ENCODE peak calls at places on chromosome 22, in seven cellular contexts. X is A172; G is stimulated activated CD4-positive, alpha-beta T cell treated with anti-CD3 and anti-CD28 coated beads, Interleukin-15, amount 100 ng/mL, for 24 hours; M is HCT116; N is mesenteric fat pad; P is type B pancreatic cell; E is CD8-positive, alpha-beta memory T cell. R is an unnamed sample.

GRCh38 chr22:50490531-50491308 is 4.1 kb downstream of the MIOX start:
- DNase-seq in X (no peak), G (peak), M (no peak), N (no peak), P (no peak), E (no peak), R (no peak)

GRCh38 chr22:17911887-17912286 is 112.5 kb downstream of the MICAL3 start:
- DNase-seq in X (no peak), G (no peak), M (no peak), N (no peak), P (no peak), E (no peak), R (no peak)

GRCh38 chr22:38120359-38121110 is 10.1 kb upstream of the BAIAP2L2 start:
- DNase-seq in X (no peak), G (no peak), M (no peak), N (no peak), P (no peak), E (no peak), R (no peak)

GRCh38 chr22:38730411-38730871 is 24.7 kb downstream of the GTPBP1 start:
- DNase-seq in X (no peak), G (no peak), M (no peak), N (no peak), P (no peak), E (no peak), R (no peak)

GRCh38 chr22:32542332-32543019 is 67.9 kb downstream of the FBXO7 start:
- DNase-seq in X (no peak), G (no peak), M (no peak), N (peak), P (no peak), E (no peak), R (no peak)

GRCh38 chr22:22185844-22186499 is 58.6 kb upstream of the VPREB1 start:
- DNase-seq in X (no peak), G (no peak), M (no peak), N (no peak), P (no peak), E (no peak), R (no peak)

GRCh38 chr22:29343313-29343805 is 27.9 kb upstream of the RASL10A start:
- DNase-seq in X (peak), G (no peak), M (no peak), N (no peak), P (no peak), E (no peak), R (no peak)

GRCh38 chr22:26431151-26431995 is 2.3 kb downstream of the ASPHD2 start:
- DNase-seq in X (no peak), G (no peak), M (no peak), N (no peak), P (no peak), E (no peak), R (no peak)

GRCh38 chr22:25655536-25655935 is 86.5 kb upstream of the MYO18B start:
- DNase-seq in X (no peak), G (no peak), M (no peak), N (no peak), P (no peak), E (no peak), R (no peak)

GRCh38 chr22:25626146-25626992 is 61.9 kb downstream of the GRK3 start:
- DNase-seq in X (no peak), G (no peak), M (no peak), N (no peak), P (no peak), E (no peak), R (no peak)

GRCh38 chr22:39182478-39183030 is 30.1 kb upstream of the CBX7 start:
- DNase-seq in X (no peak), G (no peak), M (no peak), N (peak), P (no peak), E (no peak), R (no peak)

GRCh38 chr22:44746836-44747519 is 5.4 kb upstream of the ARHGAP8 start:
- DNase-seq in X (peak), G (no peak), M (no peak), N (no peak), P (no peak), E (no peak), R (no peak)

GRCh38 chr22:22818202-22818538 is 69.4 kb upstream of the IGLL5 start:
- DNase-seq in X (no peak), G (no peak), M (no peak), N (no peak), P (peak), E (no peak), R (no peak)

GRCh38 chr22:46584081-46584903 is 35.9 kb upstream of the GRAMD4 start:
- DNase-seq in X (peak), G (no peak), M (no peak), N (no peak), P (no peak), E (no peak), R (no peak)

GRCh38 chr22:44181033-44181911 is 547 bp downstream of the PARVG start:
- DNase-seq in X (no peak), G (peak), M (no peak), N (no peak), P (no peak), E (peak), R (no peak)

GRCh38 chr22:40432625-40433024 is 62.2 kb downstream of the SGSM3 start:
- DNase-seq in X (no peak), G (no peak), M (no peak), N (no peak), P (no peak), E (no peak), R (no peak)